ENCODE peak calls at places on chromosomes 3 and 15, in four cellular contexts. D, U, K and L are unnamed samples.

GRCh38 chr3:36992806-36993325 is at the start of gene EPM2AIP1:
- DNase-seq in U (no peak), K (no peak), D (no peak), L (no peak)

GRCh38 chr3:115071611-115072010 is 75.5 kb downstream of the ZBTB20 start:
- DNase-seq in U (no peak), K (peak; percentile 32), D (peak; percentile 77), L (peak; percentile 13)

GRCh38 chr15:95292790-95293450 is 1037.6 kb upstream of the NR2F2 start:
- DNase-seq in K (no peak), D (no peak), U (peak; percentile 38), L (peak; percentile 36)

GRCh38 chr3:185402561-185402960 is 39.6 kb downstream of the MAP3K13 start:
- DNase-seq in D (peak; percentile 9), K (no peak), U (peak; percentile 84), L (peak; percentile 51)

GRCh38 chr3:52978109-52978754 is 67.6 kb downstream of the SFMBT1 start:
- DNase-seq in U (no peak), K (no peak), D (no peak), L (no peak)

GRCh38 chr15:81475471-81475870 is 101.5 kb upstream of the TMC3 start:
- DNase-seq in K (no peak), D (no peak), U (peak; percentile 29), L (peak; percentile 10)

GRCh38 chr3:46926871-46927717 is 49.5 kb downstream of the CCDC12 start:
- DNase-seq in D (no peak), U (no peak), K (no peak), L (no peak)

GRCh38 chr3:73472429-73472828 is 152.3 kb downstream of the PDZRN3 start:
- DNase-seq in U (no peak), K (no peak), D (no peak), L (no peak)

GRCh38 chr3:127801914-127802313 is 20.4 kb downstream of the MGLL start:
- DNase-seq in D (no peak), K (no peak), U (no peak), L (no peak)

GRCh38 chr3:128971421-128971820 is 22.5 kb downstream of the CFAP92 start:
- DNase-seq in K (peak; percentile 34), D (peak; percentile 52), U (peak; percentile 77), L (peak; percentile 62)

GRCh38 chr3:70108072-70108471 is 108.5 kb downstream of the SAMMSON start:
- DNase-seq in D (no peak), U (peak; percentile 19), K (peak; percentile 18), L (peak; percentile 20)

GRCh38 chr3:157605356-157605755 is 102.1 kb upstream of the VEPH1 start:
- DNase-seq in U (no peak), D (no peak), K (no peak), L (no peak)

GRCh38 chr3:143121240-143122088 is 1.9 kb downstream of the CHST2 start:
- DNase-seq in K (peak; percentile 86), D (peak; percentile 87), U (peak; percentile 82), L (peak; percentile 78)

GRCh38 chr15:88604972-88605506 is 16.1 kb upstream of the AEN start:
- DNase-seq in D (no peak), U (no peak), K (no peak), L (no peak)

GRCh38 chr3:2354702-2355101 is 256.0 kb downstream of the CNTN4 start:
- DNase-seq in K (no peak), U (peak; percentile 54), D (no peak), L (peak; percentile 2)

GRCh38 chr3:127264794-127265514 is 22.9 kb downstream of the PRR20G start:
- DNase-seq in K (no peak), D (no peak), U (no peak), L (no peak)

GRCh38 chr3:13346481-13347389 is 73.4 kb downstream of the NUP210 start:
- DNase-seq in K (no peak), D (no peak), U (no peak), L (peak; percentile 7)

GRCh38 chr3:23720059-23720458 is 85.7 kb upstream of the UBE2E1 start:
- DNase-seq in K (no peak), D (no peak), U (no peak), L (no peak)

GRCh38 chr15:93265046-93265658 is 176.1 kb upstream of the RGMA start:
- DNase-seq in U (no peak), D (no peak), K (peak; percentile 68), L (no peak)

GRCh38 chr3:40336511-40337135 is 27.1 kb downstream of the EIF1B start:
- DNase-seq in D (no peak), K (no peak), U (no peak), L (no peak)

GRCh38 chr15:77456746-77457618 is 36.3 kb downstream of the HMG20A start:
- DNase-seq in D (no peak), K (no peak), U (no peak), L (peak; percentile 21)

GRCh38 chr3:38842266-38842965 is 26.4 kb upstream of the SCN10A start:
- DNase-seq in D (no peak), K (no peak), U (no peak), L (no peak)

GRCh38 chr3:46947981-46948791 is 28.4 kb downstream of the CCDC12 start:
- DNase-seq in D (no peak), U (peak; percentile 72), K (peak; percentile 69), L (peak; percentile 76)

GRCh38 chr3:195757827-195758226 is 37.0 kb downstream of the MUC20 start:
- DNase-seq in U (no peak), D (no peak), K (no peak), L (no peak)

GRCh38 chr15:47506543-47507090 is 210.7 kb upstream of the SEMA6D start:
- DNase-seq in K (no peak), D (no peak), U (no peak), L (no peak)

GRCh38 chr3:114902691-114903101 is 244.4 kb downstream of the ZBTB20 start:
- DNase-seq in K (no peak), U (no peak), D (no peak), L (no peak)

GRCh38 chr15:69298697-69299441 is at the start of gene PAQR5:
- DNase-seq in U (peak; percentile 26), K (no peak), D (peak; percentile 31), L (peak; percentile 35)

GRCh38 chr3:174784206-174784934 is 74.8 kb upstream of the NAALADL2 start:
- DNase-seq in K (no peak), D (no peak), U (no peak), L (peak; percentile 56)

GRCh38 chr3:186057594-186057993 is 51.3 kb downstream of the ETV5 start:
- DNase-seq in D (peak; percentile 59), K (peak; percentile 62), U (peak; percentile 81), L (peak; percentile 90)

GRCh38 chr3:12993623-12994356 is 79.4 kb downstream of the IQSEC1 start:
- DNase-seq in D (no peak), U (no peak), K (no peak), L (no peak)

GRCh38 chr3:60399861-60400845 is 851.1 kb downstream of the FHIT start:
- DNase-seq in U (peak; percentile 4), K (no peak), D (no peak), L (peak; percentile 0)

GRCh38 chr15:55858661-55859060 is 115.7 kb upstream of the PRTG start:
- DNase-seq in K (peak; percentile 18), D (peak; percentile 18), U (peak; percentile 37), L (peak; percentile 37)

GRCh38 chr3:52798978-52799476 is 4.4 kb downstream of the ITIH3 start:
- DNase-seq in K (no peak), U (peak; percentile 9), D (no peak), L (peak; percentile 13)

GRCh38 chr3:166304509-166305063 is 467.4 kb upstream of the BCHE start:
- DNase-seq in D (no peak), U (no peak), K (no peak), L (no peak)

DNA sequence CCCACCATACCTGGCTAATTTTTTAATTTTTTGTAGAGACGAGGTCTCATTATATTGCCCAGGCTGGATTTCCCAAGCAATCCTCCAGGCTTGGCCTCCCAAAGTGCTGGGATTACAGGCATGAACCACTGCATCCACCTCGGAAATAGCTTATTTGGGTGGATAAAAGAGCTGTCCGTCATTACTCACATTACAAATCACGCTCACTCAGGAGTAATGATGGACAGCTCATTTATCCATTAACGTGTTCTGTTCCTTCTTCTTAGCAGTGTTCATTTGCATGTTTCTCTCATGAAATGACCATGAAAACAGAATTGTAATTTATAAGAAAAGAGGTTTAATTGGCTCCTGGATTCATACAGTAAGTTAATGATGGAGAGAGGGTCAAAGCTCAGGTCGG is 9.8 kb downstream of the SV2B start:
- DNase-seq in K (no peak), U (no peak), D (no peak), L (no peak)
- H3K4me3 ChIP-seq in K (no peak overlapping the region), U (no peak overlapping the region), D (no peak overlapping the region), L (no peak overlapping the region)

GRCh38 chr3:112637700-112638099 is 3.2 kb downstream of the CCDC80 start:
- DNase-seq in D (no peak), U (no peak), K (no peak), L (no peak)
- H3K4me3 ChIP-seq in D (peak overlapping the region; percentile 66), U (no peak overlapping the region), K (peak overlapping the region; percentile 49), L (peak overlapping the region; percentile 71)

DNA sequence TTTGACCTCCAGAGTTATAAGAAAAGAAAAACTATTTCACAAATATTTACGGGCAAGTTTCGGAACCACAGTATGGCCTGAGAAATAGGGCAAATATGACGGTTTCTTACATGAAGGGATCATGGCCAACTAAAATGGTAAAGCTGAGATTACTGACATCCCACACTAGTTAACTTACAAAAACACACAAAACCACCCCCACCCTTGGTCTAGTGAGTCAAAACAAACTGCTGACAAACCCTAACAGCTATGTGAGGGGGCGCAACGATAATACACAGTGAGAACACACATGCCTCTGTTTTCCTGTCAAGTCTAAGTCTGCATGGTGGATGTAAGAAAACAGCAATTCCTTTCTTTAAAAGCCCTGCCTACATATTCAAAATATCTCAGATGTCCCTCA is 32.3 kb downstream of the CBLB start:
- DNase-seq in U (peak; percentile 89), D (peak; percentile 75), K (peak; percentile 98), L (peak; percentile 85)
- H3K4me3 ChIP-seq in U (no peak overlapping the region), D (no peak overlapping the region), K (no peak overlapping the region), L (no peak overlapping the region)

DNA sequence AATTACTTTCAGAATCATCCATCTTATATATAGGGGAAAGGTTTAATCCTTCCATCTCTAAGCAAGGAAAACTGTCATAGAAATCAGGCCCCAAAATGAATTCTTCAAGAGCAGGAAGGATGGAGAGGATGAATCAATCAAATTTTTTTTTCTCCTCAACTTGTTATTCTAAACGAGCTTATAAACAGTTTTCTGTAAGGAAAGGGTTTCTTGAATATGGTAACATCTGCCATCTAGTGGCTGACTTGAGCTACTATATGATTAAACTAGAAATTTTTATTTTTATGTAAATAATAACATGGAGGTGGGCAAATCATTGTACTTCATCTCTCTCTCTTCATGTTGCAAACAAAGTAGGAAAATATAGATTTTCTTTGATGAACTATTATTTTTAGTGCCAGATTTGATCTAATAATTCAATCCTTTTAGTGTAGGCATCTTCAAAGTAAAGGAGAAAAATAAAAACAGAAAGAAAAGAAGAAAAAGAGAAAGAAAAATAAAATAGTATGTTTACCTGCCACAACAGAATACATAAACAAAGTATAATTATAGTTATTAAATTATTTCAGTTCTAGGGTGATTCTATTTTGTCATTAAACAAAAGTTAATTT is 146.6 kb downstream of the SERPINI1 start:
- DNase-seq in U (peak; percentile 72), K (peak; percentile 8), D (peak; percentile 7), L (peak; percentile 74)
- H3K4me3 ChIP-seq in U (no peak overlapping the region), K (no peak overlapping the region), D (no peak overlapping the region), L (no peak overlapping the region)

DNA sequence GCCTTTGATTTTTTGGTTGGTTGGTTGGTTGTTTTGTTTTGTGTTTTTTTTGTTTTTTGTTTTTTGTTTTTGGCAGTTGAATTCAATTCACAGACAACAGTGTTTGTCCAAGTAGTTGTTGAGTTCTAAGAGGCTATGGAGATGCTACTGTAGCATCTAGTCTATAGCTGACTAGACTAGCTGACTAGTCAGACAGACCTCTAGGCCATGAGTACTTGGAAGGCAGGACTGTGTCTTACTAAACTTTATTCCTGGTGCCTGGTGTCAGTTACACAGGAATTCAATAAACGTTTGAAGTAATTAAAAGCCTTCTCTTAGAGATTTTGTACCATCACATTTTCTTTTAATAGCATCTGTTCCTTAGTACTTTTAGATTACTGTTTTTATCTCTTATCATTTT is 35.7 kb downstream of the RNF13 start:
- DNase-seq in U (no peak), K (no peak), D (no peak), L (no peak)
- H3K4me3 ChIP-seq in U (no peak overlapping the region), K (no peak overlapping the region), D (no peak overlapping the region), L (no peak overlapping the region)